ENCODE peak calls at places on chromosomes 2 and 18, in seven cellular contexts. C is cardiac fibroblast, N is mammary epithelial cell, D is fibroblast of the aortic adventitia, Z is cardiac muscle cell, Y is HepG2, O is adrenal gland. V is an unnamed sample.
A peak's percentile ranks its signal among the peaks of the same experiment; 100 is the strongest.

GRCh38 chr2:106566050-106566449 is 78.9 kb downstream of the CD8B2 start:
- DNase-seq in O (no peak), Y (peak; percentile 21), N (peak; percentile 14), Z (no peak), D (no peak), C (no peak), V (no peak)

GRCh38 chr18:51068111-51068510 is 38.1 kb downstream of the SMAD4 start:
- DNase-seq in D (peak; percentile 76), Y (no peak), N (peak; percentile 41), O (no peak), C (peak; percentile 70), Z (peak; percentile 71), V (peak; percentile 42)

GRCh38 chr2:17306706-17307105 is 211.5 kb downstream of the RAD51AP2 start:
- DNase-seq in Z (no peak), C (no peak), Y (no peak), N (no peak), D (no peak), O (no peak), V (no peak)

GRCh38 chr2:5453648-5454390 is 238.4 kb upstream of the SOX11 start:
- DNase-seq in N (peak; percentile 26), D (no peak), O (no peak), C (no peak), Y (no peak), Z (no peak), V (no peak)

GRCh38 chr18:31863103-31863502 is 79.8 kb downstream of the TRAPPC8 start:
- DNase-seq in Z (no peak), N (no peak), Y (no peak), D (no peak), O (no peak), C (no peak), V (no peak)

GRCh38 chr2:48946444-48947048 is 191.0 kb upstream of the LHCGR start:
- DNase-seq in C (peak; percentile 60), D (peak; percentile 42), Z (peak; percentile 63), N (peak; percentile 30), Y (peak; percentile 62), O (peak; percentile 62), V (peak; percentile 54)

GRCh38 chr2:180604077-180604476 is 376.3 kb upstream of the UBE2E3 start:
- DNase-seq in C (peak; percentile 7), D (peak; percentile 7), O (no peak), Z (peak; percentile 19), N (peak; percentile 8), Y (peak; percentile 35), V (no peak)

GRCh38 chr2:200987137-200987536 is 23.7 kb upstream of the ORC2 start:
- DNase-seq in O (no peak), Z (no peak), D (no peak), Y (no peak), N (no peak), C (no peak), V (no peak)

GRCh38 chr2:138716183-138716582 is 64.0 kb downstream of the NXPH2 start:
- DNase-seq in O (no peak), N (no peak), Y (no peak), D (no peak), Z (no peak), C (no peak), V (no peak)

GRCh38 chr18:73023975-73024374 is 156.2 kb upstream of the NETO1 start:
- DNase-seq in Z (no peak), C (no peak), O (no peak), Y (no peak), D (no peak), N (no peak), V (no peak)
- TF ChIP-seq CTCF in Z (no peak), C (no peak), O (no peak), Y (no peak), D (no peak), N (no peak), V (no peak)

GRCh38 chr18:79524181-79525078 is 128.7 kb downstream of the NFATC1 start:
- DNase-seq in D (no peak), C (no peak), O (peak; percentile 17), Z (no peak), N (no peak), Y (no peak), V (no peak)

GRCh38 chr18:79521806-79522205 is 126.1 kb downstream of the NFATC1 start:
- DNase-seq in N (no peak), O (no peak), Z (no peak), Y (no peak), D (no peak), C (no peak), V (no peak)

GRCh38 chr18:79522451-79523220 is 126.9 kb downstream of the NFATC1 start:
- DNase-seq in O (peak; percentile 14), D (no peak), N (no peak), Z (no peak), Y (no peak), C (no peak), V (no peak)

GRCh38 chr18:79523738-79524180 is 128.0 kb downstream of the NFATC1 start:
- DNase-seq in D (no peak), N (no peak), Z (no peak), C (no peak), O (peak; percentile 21), Y (no peak), V (no peak)

DNA sequence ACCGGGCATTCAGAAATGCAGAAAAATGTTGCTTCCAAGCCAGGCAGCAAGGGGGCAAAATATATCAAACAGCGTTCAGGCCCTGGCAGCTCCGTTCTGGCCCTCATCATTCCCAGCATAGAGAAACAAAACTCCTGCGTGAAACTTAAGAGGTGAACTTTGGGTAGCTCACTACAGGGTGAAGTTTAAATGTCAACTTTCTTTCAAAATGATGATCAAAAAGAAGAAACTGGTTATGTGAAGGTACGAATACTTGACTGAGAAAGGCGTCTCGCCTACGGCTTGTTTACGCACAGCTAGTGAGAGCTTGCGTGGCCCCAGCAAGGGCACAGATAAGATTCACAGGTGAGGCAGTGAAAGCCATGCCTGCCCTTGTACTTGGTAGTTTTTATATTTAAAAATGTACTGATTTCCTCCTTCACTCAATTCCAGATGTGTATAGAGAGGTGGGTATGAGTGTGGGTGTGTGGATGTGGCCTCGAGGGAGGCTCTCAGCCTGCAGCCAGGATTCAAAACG is 127.5 kb downstream of the NFATC1 start:
- DNase-seq in N (no peak), Y (no peak), D (no peak), C (no peak), Z (no peak), O (peak; percentile 8), V (no peak)
- TF ChIP-seq CTCF in N (no peak), Y (no peak), D (no peak), C (no peak), Z (no peak), O (no peak), V (no peak)

GRCh38 chr2:225493420-225494099 is 94.0 kb downstream of the NYAP2 start:
- DNase-seq in C (no peak), O (no peak), N (no peak), Z (no peak), Y (no peak), D (no peak), V (no peak)

GRCh38 chr2:225497175-225497574 is 97.7 kb downstream of the NYAP2 start:
- DNase-seq in Z (no peak), D (no peak), O (no peak), Y (no peak), N (no peak), C (no peak), V (no peak)

GRCh38 chr2:225494100-225494459 is 94.6 kb downstream of the NYAP2 start:
- DNase-seq in Z (no peak), N (no peak), D (no peak), C (no peak), O (no peak), Y (no peak), V (no peak)

GRCh38 chr2:225496548-225496947 is 97.0 kb downstream of the NYAP2 start:
- DNase-seq in N (no peak), Y (no peak), D (no peak), Z (no peak), C (no peak), O (no peak), V (no peak)

GRCh38 chr2:225495706-225496105 is 96.2 kb downstream of the NYAP2 start:
- DNase-seq in N (no peak), Z (no peak), Y (no peak), D (no peak), O (no peak), C (no peak), V (no peak)
- TF ChIP-seq CTCF in N (no peak), Z (no peak), Y (no peak), D (no peak), O (no peak), C (no peak), V (no peak)

DNA sequence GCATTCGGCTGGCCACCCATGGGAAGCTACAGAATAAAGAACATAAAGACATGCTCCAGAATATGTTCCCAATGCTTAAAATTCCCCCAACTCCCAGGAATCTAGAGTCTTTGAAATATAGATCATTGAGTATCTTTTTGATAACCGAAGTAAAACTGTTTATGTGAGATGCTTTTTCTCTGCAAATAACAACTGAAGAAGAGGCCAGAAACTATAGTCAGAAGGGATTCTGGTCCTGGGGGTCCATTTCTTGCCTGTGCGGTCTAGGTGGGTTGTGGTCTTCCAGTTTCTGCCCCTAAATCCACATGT is 30.6 kb upstream of the SLC66A3 start:
- DNase-seq in D (no peak), Z (no peak), Y (no peak), N (no peak), C (no peak), O (no peak), V (no peak)
- TF ChIP-seq CTCF in D (no peak), Z (no peak), Y (no peak), N (no peak), C (no peak), O (no peak), V (no peak)

DNA sequence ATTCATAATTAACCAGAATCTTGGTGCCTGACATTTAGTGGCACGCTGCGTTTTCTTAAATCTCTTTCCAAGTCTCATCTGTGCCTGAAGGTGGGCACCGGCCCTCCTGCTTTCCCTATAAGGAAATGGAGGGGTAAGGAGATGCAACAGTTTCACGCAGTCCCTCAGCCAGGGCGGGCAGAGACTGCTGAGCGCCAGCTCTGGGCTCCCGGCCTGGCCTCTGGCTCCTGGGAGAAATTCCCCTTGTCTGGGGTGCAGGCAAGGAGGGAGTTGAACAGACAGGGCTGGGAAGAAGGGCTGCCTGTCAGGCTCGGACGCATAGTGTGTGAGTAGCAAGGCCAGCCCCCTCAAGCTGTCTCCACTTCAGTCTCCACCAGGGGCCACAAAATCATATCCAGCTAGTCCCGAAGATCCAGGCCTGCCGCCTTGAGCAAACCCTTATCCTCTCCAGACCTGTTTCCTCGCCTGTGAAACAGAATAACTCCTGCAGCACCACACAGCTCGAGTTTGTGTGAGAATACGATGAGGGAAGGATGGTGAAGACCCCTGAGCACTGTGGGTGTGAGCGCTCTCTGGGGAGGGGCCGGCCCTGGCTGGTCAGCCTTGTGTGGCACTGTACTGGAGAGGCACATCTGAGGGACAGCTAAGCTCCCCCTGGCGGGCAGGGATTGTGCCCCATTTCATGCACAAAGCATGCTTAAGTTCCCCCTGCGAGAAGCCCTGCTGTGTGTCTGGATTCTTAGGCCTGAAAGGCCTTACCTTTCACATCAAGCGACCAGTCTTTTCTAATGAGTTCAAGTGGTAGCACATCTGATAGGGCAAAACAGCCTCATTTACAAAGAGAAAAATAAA is 33.8 kb downstream of the SDC1 start:
- DNase-seq in Y (peak; percentile 61), Z (peak; percentile 39), O (no peak), D (no peak), N (no peak), C (peak; percentile 23), V (no peak)
- TF ChIP-seq CTCF in Y (peak; percentile 77), Z (peak; percentile 35), O (no peak), D (no peak), N (peak; percentile 45), C (peak; percentile 30), V (no peak)

DNA sequence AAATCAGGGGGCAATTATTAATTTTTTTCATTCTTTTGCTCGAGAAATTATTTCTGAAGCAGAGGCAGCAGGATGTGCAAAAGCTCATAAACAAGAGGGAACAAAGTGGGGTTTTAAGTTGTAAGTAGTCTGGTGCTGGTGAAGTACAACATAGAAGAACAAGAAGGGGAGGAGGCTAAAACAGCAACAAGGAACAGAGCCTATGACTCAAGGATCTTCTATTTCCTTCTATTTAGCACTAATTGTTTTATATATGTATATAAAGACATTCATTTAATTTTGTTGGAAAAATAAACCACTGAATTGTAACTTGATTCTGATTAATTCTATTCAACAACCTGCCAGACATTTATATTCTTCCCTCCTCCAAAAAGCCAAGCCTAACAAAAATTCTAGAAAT is 35.0 kb downstream of the YES1 start:
- DNase-seq in Y (no peak), C (peak; percentile 29), N (no peak), Z (peak; percentile 11), D (peak; percentile 60), O (no peak), V (no peak)
- TF ChIP-seq CTCF in Y (no peak), C (no peak), N (no peak), Z (no peak), D (no peak), O (no peak), V (no peak)